ENCODE peak calls at places on chromosomes 11 and 22, in six cellular contexts. One of them, this sample, is unnamed.

GRCh38 chr11:119671561-119672015 is 57.4 kb downstream of the NECTIN1 start:
- DNase-seq in breast epithelium: no peak
- DNase-seq in sigmoid colon: no peak
- DNase-seq in GM12878: no peak
- DNase-seq in Panc1: no peak
- DNase-seq in H1: no peak
- DNase-seq in this sample: no peak

GRCh38 chr11:111846640-111847039 is 24.7 kb downstream of the ALG9 start:
- DNase-seq in GM12878: no peak
- DNase-seq in H1: no peak
- DNase-seq in sigmoid colon: no peak
- DNase-seq in Panc1: no peak
- DNase-seq in breast epithelium: no peak
- DNase-seq in this sample: no peak

GRCh38 chr11:131808466-131808865 is 438.1 kb downstream of the NTM start:
- DNase-seq in GM12878: no peak
- DNase-seq in H1: no peak
- DNase-seq in sigmoid colon: no peak
- DNase-seq in Panc1: no peak
- DNase-seq in breast epithelium: no peak
- DNase-seq in this sample: no peak

GRCh38 chr11:102620858-102621561 is 4.1 kb downstream of the MMP20 start:
- DNase-seq in breast epithelium: no peak
- DNase-seq in H1: no peak
- DNase-seq in GM12878: no peak
- DNase-seq in Panc1: no peak
- DNase-seq in sigmoid colon: no peak
- DNase-seq in this sample: no peak

GRCh38 chr11:35518766-35519165 is 6.7 kb downstream of the PAMR1 start:
- DNase-seq in H1: no peak
- DNase-seq in Panc1: no peak
- DNase-seq in sigmoid colon: no peak
- DNase-seq in GM12878: no peak
- DNase-seq in breast epithelium: no peak
- DNase-seq in this sample: no peak

GRCh38 chr11:69908511-69909220 is 89.5 kb upstream of the FGF3 start:
- DNase-seq in sigmoid colon: no peak
- DNase-seq in H1: no peak
- DNase-seq in Panc1: no peak
- DNase-seq in breast epithelium: no peak
- DNase-seq in GM12878: no peak
- DNase-seq in this sample: no peak

GRCh38 chr11:110134120-110134519 is 40.9 kb downstream of the ZC3H12C start:
- DNase-seq in Panc1: no peak
- DNase-seq in H1: no peak
- DNase-seq in GM12878: no peak
- DNase-seq in sigmoid colon: no peak
- DNase-seq in breast epithelium: no peak
- DNase-seq in this sample: no peak

GRCh38 chr11:110091995-110092576 is 1.1 kb upstream of the ZC3H12C start:
- DNase-seq in sigmoid colon: no peak
- DNase-seq in H1: no peak
- DNase-seq in GM12878: no peak
- DNase-seq in breast epithelium: no peak
- DNase-seq in Panc1: no peak
- DNase-seq in this sample: no peak

GRCh38 chr11:119490253-119491006 is 67.5 kb upstream of the THY1 start:
- DNase-seq in sigmoid colon: peak
- DNase-seq in Panc1: no peak
- DNase-seq in GM12878: no peak
- DNase-seq in breast epithelium: no peak
- DNase-seq in H1: no peak
- DNase-seq in this sample: no peak

GRCh38 chr11:28447226-28447625 is 339.0 kb downstream of the METTL15 start:
- DNase-seq in H1: no peak
- DNase-seq in Panc1: no peak
- DNase-seq in breast epithelium: no peak
- DNase-seq in sigmoid colon: no peak
- DNase-seq in GM12878: no peak
- DNase-seq in this sample: no peak

GRCh38 chr11:119062779-119063178 is 4.8 kb upstream of the VPS11 start:
- DNase-seq in H1: no peak
- DNase-seq in sigmoid colon: no peak
- DNase-seq in breast epithelium: no peak
- DNase-seq in Panc1: no peak
- DNase-seq in GM12878: no peak
- DNase-seq in this sample: no peak

GRCh38 chr22:44108806-44109385 is 71.8 kb upstream of the PARVG start:
- DNase-seq in H1: no peak
- DNase-seq in sigmoid colon: peak
- DNase-seq in GM12878: no peak
- DNase-seq in Panc1: no peak
- DNase-seq in breast epithelium: no peak
- DNase-seq in this sample: no peak

GRCh38 chr22:44108076-44108475 is 72.6 kb upstream of the PARVG start:
- DNase-seq in H1: no peak
- DNase-seq in GM12878: no peak
- DNase-seq in Panc1: no peak
- DNase-seq in sigmoid colon: no peak
- DNase-seq in breast epithelium: no peak
- DNase-seq in this sample: no peak

GRCh38 chr22:44109417-44109816 is 71.3 kb upstream of the PARVG start:
- DNase-seq in GM12878: no peak
- DNase-seq in breast epithelium: no peak
- DNase-seq in Panc1: no peak
- DNase-seq in H1: no peak
- DNase-seq in sigmoid colon: peak
- DNase-seq in this sample: no peak

GRCh38 chr22:44112191-44112590 is 68.5 kb upstream of the PARVG start:
- DNase-seq in H1: no peak
- DNase-seq in GM12878: no peak
- DNase-seq in Panc1: no peak
- DNase-seq in breast epithelium: no peak
- DNase-seq in sigmoid colon: peak
- DNase-seq in this sample: no peak

GRCh38 chr22:44111562-44112155 is 69.1 kb upstream of the PARVG start:
- DNase-seq in breast epithelium: no peak
- DNase-seq in Panc1: no peak
- DNase-seq in H1: no peak
- DNase-seq in sigmoid colon: no peak
- DNase-seq in GM12878: no peak
- DNase-seq in this sample: no peak
- H3K27ac ChIP-seq in breast epithelium: no peak
- H3K27ac ChIP-seq in Panc1: no peak
- H3K27ac ChIP-seq in H1: no peak
- H3K27ac ChIP-seq in sigmoid colon: no peak
- H3K27ac ChIP-seq in GM12878: no peak
- H3K27ac ChIP-seq in this sample: no peak

DNA sequence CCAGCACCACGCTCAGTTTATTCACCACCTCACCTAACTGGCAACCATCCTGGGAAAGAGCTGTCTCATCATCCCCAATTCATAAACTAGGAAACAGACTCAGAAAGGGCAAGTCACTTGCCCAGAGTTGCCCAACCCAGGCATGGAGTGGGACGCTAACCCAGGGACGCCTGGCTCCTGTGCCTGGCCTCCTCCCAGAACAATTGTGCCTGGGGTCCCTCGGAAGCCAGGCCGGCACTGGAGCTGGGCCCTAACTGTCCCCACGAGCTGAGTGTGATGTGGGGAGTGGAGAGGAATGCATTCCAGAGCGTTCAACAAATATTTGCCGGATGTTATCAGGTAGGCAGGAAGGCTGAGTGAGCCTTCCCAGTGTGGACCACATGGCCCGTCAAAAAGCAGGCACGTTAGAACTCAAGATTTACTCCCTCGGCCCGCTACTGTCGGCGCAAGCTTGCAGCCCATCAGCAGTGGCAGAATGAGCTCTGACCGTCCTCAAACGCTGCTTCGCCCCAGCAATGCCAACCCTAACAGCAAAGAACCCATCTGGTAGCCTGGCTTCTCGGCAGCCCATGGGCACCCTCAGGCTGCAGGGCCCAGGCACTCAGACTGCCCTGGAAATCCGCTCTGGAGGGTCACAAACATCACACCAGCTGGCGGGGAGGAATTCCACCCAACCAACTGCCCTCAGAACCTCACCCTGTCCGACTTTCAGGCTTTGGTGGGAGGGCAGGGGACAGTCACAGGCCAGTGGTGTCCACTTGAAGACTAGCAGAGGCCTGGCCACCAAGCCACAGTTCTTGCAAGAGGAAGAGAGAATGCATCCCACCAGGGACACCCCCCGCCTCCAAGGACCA is 35.6 kb downstream of the MYH9 start:
- DNase-seq in GM12878: no peak
- DNase-seq in breast epithelium: peak
- DNase-seq in sigmoid colon: no peak
- DNase-seq in H1: no peak
- DNase-seq in Panc1: no peak
- DNase-seq in this sample: no peak
- TF ChIP-seq POLR2AphosphoS5 in GM12878: peak
- TF ChIP-seq POLR2AphosphoS5 in breast epithelium: peak
- TF ChIP-seq POLR2AphosphoS5 in sigmoid colon: peak
- TF ChIP-seq POLR2AphosphoS5 in H1: no peak
- TF ChIP-seq POLR2AphosphoS5 in Panc1: no peak
- TF ChIP-seq POLR2AphosphoS5 in this sample: no peak

GRCh38 chr11:34330653-34331052 is 27.2 kb downstream of the ABTB2 start:
- DNase-seq in breast epithelium: no peak
- DNase-seq in H1: no peak
- DNase-seq in GM12878: no peak
- DNase-seq in sigmoid colon: no peak
- DNase-seq in Panc1: no peak
- DNase-seq in this sample: no peak

GRCh38 chr11:34327804-34328631 is 29.8 kb downstream of the ABTB2 start:
- DNase-seq in Panc1: no peak
- DNase-seq in GM12878: no peak
- DNase-seq in breast epithelium: no peak
- DNase-seq in sigmoid colon: peak
- DNase-seq in H1: no peak
- DNase-seq in this sample: no peak

GRCh38 chr11:34329876-34330275 is 27.9 kb downstream of the ABTB2 start:
- DNase-seq in Panc1: no peak
- DNase-seq in sigmoid colon: no peak
- DNase-seq in breast epithelium: no peak
- DNase-seq in H1: no peak
- DNase-seq in GM12878: no peak
- DNase-seq in this sample: no peak

GRCh38 chr11:34331329-34331728 is 26.5 kb downstream of the ABTB2 start:
- DNase-seq in H1: no peak
- DNase-seq in GM12878: no peak
- DNase-seq in sigmoid colon: no peak
- DNase-seq in breast epithelium: no peak
- DNase-seq in Panc1: no peak
- DNase-seq in this sample: no peak

DNA sequence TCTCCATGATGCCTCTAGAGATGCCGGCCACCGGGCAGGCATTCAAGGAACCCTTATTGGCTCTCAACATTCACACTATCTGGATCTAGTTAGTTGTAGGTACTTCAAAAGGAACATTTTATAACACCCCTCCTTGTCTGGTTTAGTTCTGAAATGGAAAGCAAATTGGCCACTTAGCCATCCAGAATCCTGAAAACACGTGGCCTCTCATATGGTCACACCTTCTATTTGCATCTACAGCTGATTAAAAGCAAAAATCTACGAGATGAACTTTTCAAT is 29.2 kb downstream of the ABTB2 start:
- DNase-seq in GM12878: no peak
- DNase-seq in sigmoid colon: no peak
- DNase-seq in H1: no peak
- DNase-seq in breast epithelium: no peak
- DNase-seq in Panc1: no peak
- DNase-seq in this sample: no peak
- H3K27ac ChIP-seq in GM12878: no peak
- H3K27ac ChIP-seq in sigmoid colon: peak
- H3K27ac ChIP-seq in H1: no peak
- H3K27ac ChIP-seq in breast epithelium: no peak
- H3K27ac ChIP-seq in Panc1: no peak
- H3K27ac ChIP-seq in this sample: no peak

DNA sequence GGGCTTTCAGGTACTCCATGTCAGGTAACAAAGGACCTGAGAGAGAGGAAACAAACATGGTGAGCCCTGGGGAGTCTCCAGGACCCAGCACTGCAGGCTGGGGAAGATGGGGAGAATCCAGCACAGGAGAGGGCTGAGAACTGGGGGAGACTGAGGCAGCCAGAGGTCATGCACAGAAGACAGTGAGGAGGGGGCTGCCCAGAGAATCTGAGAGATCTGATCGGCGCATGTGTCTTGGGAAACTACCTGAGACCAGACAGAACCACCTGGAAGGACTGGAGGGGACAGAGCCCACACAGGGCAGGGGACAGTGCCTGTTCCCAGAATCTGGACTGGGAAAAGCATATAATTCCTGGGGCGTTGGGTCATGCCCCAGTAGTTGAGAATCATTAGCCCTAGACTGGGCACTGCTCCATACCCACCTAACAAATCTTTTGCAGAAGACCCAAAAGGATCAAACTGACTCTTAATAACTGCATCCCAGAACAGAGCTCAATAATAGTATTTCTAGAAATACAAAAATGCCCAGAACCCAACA is 20.0 kb upstream of the COMT start:
- DNase-seq in GM12878: no peak
- DNase-seq in H1: no peak
- DNase-seq in Panc1: no peak
- DNase-seq in breast epithelium: no peak
- DNase-seq in sigmoid colon: no peak
- DNase-seq in this sample: no peak
- TF ChIP-seq POLR2AphosphoS5 in GM12878: no peak
- TF ChIP-seq POLR2AphosphoS5 in H1: no peak
- TF ChIP-seq POLR2AphosphoS5 in Panc1: no peak
- TF ChIP-seq POLR2AphosphoS5 in breast epithelium: no peak
- TF ChIP-seq POLR2AphosphoS5 in sigmoid colon: no peak
- TF ChIP-seq POLR2AphosphoS5 in this sample: no peak

This sample was measured in HL-60.